ENCODE peak calls at places on chromosomes 6 and 20, in five cellular contexts. E, Y, J, C and A are unnamed samples.

GRCh38 chr6:73308712-73309533 is 45.2 kb downstream of the DPPA5 start:
- DNase-seq in E (no peak), Y (no peak), J (peak; percentile 40), C (no peak), A (peak; percentile 77)

GRCh38 chr6:53428886-53429285 is 80.1 kb upstream of the ELOVL5 start:
- DNase-seq in E (no peak), Y (no peak), J (no peak), C (no peak), A (no peak)

GRCh38 chr6:152271681-152272464 is 365.3 kb downstream of the SYNE1 start:
- DNase-seq in E (peak; percentile 92), Y (no peak), J (peak; percentile 77), C (no peak), A (no peak)

GRCh38 chr6:89297695-89298351 is 17.3 kb downstream of the GABRR2 start:
- DNase-seq in E (peak; percentile 98), Y (no peak), J (peak; percentile 97), C (peak; percentile 58), A (no peak)

GRCh38 chr6:129889580-129889979 is 28.5 kb upstream of the TMEM244 start:
- DNase-seq in E (peak; percentile 84), Y (no peak), J (peak; percentile 68), C (no peak), A (no peak)

GRCh38 chr6:156954191-156954590 is 177.0 kb downstream of the ARID1B start:
- DNase-seq in E (no peak), Y (no peak), J (no peak), C (no peak), A (no peak)

GRCh38 chr6:82246802-82247633 is 526 bp downstream of the IBTK start:
- DNase-seq in E (peak; percentile 36), Y (no peak), J (peak; percentile 47), C (no peak), A (peak; percentile 82)

GRCh38 chr20:63617092-63617875 is 9.6 kb downstream of the GMEB2 start:
- DNase-seq in E (no peak), Y (no peak), J (no peak), C (no peak), A (no peak)

GRCh38 chr6:163437466-163437865 is 22.9 kb downstream of the QKI start:
- DNase-seq in E (no peak), Y (no peak), J (no peak), C (no peak), A (peak; percentile 22)

GRCh38 chr20:35856866-35857265 is 85.1 kb downstream of the PHF20 start:
- DNase-seq in E (no peak), Y (no peak), J (no peak), C (no peak), A (no peak)

GRCh38 chr6:150325093-150325772 is 43.6 kb upstream of the IYD start:
- DNase-seq in E (no peak), Y (no peak), J (no peak), C (no peak), A (no peak)

GRCh38 chr6:157239671-157240058 is 83.7 kb downstream of the TMEM242 start:
- DNase-seq in E (no peak), Y (no peak), J (no peak), C (no peak), A (no peak)

GRCh38 chr20:12823742-12824141 is 185.0 kb upstream of the SPTLC3 start:
- DNase-seq in E (no peak), Y (no peak), J (no peak), C (no peak), A (no peak)

GRCh38 chr6:135163440-135163738 is 17.7 kb upstream of the MYB start:
- DNase-seq in E (no peak), Y (no peak), J (no peak), C (no peak), A (no peak)

GRCh38 chr6:146775227-146775626 is 176.5 kb downstream of the ADGB start:
- DNase-seq in E (no peak), Y (no peak), J (peak; percentile 38), C (no peak), A (no peak)

GRCh38 chr6:26328265-26328844 is 36.6 kb upstream of the BTN3A2 start:
- DNase-seq in E (no peak), Y (no peak), J (no peak), C (no peak), A (no peak)

GRCh38 chr6:12748815-12749521 is 32.4 kb downstream of the PHACTR1 start:
- DNase-seq in E (peak; percentile 8), Y (peak; percentile 70), J (peak; percentile 32), C (no peak), A (peak; percentile 36)

GRCh38 chr20:4896971-4897497 is 104.3 kb downstream of the SLC23A2 start:
- DNase-seq in E (no peak), Y (no peak), J (no peak), C (no peak), A (no peak)

GRCh38 chr6:56347526-56347925 is 100.1 kb upstream of the COL21A1 start:
- DNase-seq in E (peak; percentile 64), Y (no peak), J (peak; percentile 31), C (no peak), A (no peak)

GRCh38 chr6:141403827-141404226 is 728.9 kb upstream of the GJE1 start:
- DNase-seq in E (no peak), Y (no peak), J (peak; percentile 56), C (no peak), A (no peak)

GRCh38 chr20:37627060-37627766 is 66.6 kb upstream of the CTNNBL1 start:
- DNase-seq in E (peak; percentile 34), Y (peak; percentile 12), J (peak; percentile 77), C (no peak), A (no peak)

GRCh38 chr6:33190504-33191107 is 1.7 kb downstream of the COL11A2 start:
- DNase-seq in E (no peak), Y (no peak), J (no peak), C (no peak), A (no peak)

GRCh38 chr6:138465007-138465645 is 34.2 kb downstream of the NHSL1 start:
- DNase-seq in E (peak; percentile 99), Y (no peak), J (peak; percentile 90), C (no peak), A (no peak)

GRCh38 chr6:77633471-77633870 is 19.4 kb upstream of the MEI4 start:
- DNase-seq in E (peak; percentile 50), Y (no peak), J (no peak), C (no peak), A (no peak)

GRCh38 chr6:13466304-13467215 is 20.8 kb downstream of the GFOD1 start:
- DNase-seq in E (no peak), Y (no peak), J (no peak), C (no peak), A (peak; percentile 73)

GRCh38 chr6:28838289-28838633 is 85.5 kb downstream of the TRIM27 start:
- DNase-seq in E (no peak), Y (no peak), J (peak; percentile 75), C (peak; percentile 58), A (peak; percentile 75)

GRCh38 chr6:134593442-134593841 is 275.5 kb upstream of the SGK1 start:
- DNase-seq in E (peak; percentile 1), Y (no peak), J (no peak), C (no peak), A (no peak)

GRCh38 chr6:70844301-70844700 is 112.6 kb downstream of the B3GAT2 start:
- DNase-seq in E (no peak), Y (no peak), J (no peak), C (no peak), A (no peak)

GRCh38 chr6:169170583-169170955 is 83.1 kb downstream of the THBS2 start:
- DNase-seq in E (no peak), Y (no peak), J (no peak), C (no peak), A (no peak)

GRCh38 chr20:25507385-25508082 is 77.8 kb downstream of the NINL start:
- DNase-seq in E (no peak), Y (no peak), J (no peak), C (no peak), A (no peak)

GRCh38 chr6:74357329-74357728 is 661.3 kb downstream of the CD109 start:
- DNase-seq in E (peak; percentile 52), Y (no peak), J (peak; percentile 60), C (no peak), A (no peak)

GRCh38 chr20:32605167-32605656 is 20.1 kb upstream of the NOL4L start:
- DNase-seq in E (no peak), Y (no peak), J (peak; percentile 22), C (no peak), A (no peak)

GRCh38 chr6:39088331-39088730 is 26.7 kb downstream of the SAYSD1 start:
- DNase-seq in E (peak; percentile 41), Y (peak; percentile 78), J (peak; percentile 77), C (no peak), A (no peak)

GRCh38 chr6:4010682-4011081 is 68.3 kb downstream of the FAM217A start:
- DNase-seq in E (no peak), Y (no peak), J (no peak), C (no peak), A (no peak)

GRCh38 chr20:37375227-37375626 is 29.3 kb downstream of the SRC start:
- DNase-seq in E (no peak), Y (no peak), J (no peak), C (no peak), A (no peak)

GRCh38 chr20:35145141-35145564 is 2.0 kb downstream of the EDEM2 start:
- DNase-seq in E (peak; percentile 50), Y (no peak), J (peak; percentile 81), C (peak; percentile 6), A (peak; percentile 60)

GRCh38 chr6:169495601-169496000 is 206.2 kb downstream of the WDR27 start:
- DNase-seq in E (peak; percentile 75), Y (no peak), J (peak; percentile 54), C (no peak), A (no peak)